ENCODE peak calls at places on chromosomes 4 and X, in four cellular contexts. One of them, this sample, is unnamed.
A peak's percentile ranks its signal among the peaks of the same experiment; 100 is the strongest.

GRCh38 chrX:32524385-32524784 is 687.0 kb downstream of the DMD start:
- DNase-seq in neuronal stem cell: no peak
- DNase-seq in IMR-90: no peak
- DNase-seq in H9: no peak
- DNase-seq in this sample: no peak

GRCh38 chr4:83212041-83212851 is 72.4 kb downstream of the COQ2 start:
- DNase-seq in neuronal stem cell: no peak
- DNase-seq in IMR-90: no peak
- DNase-seq in H9: no peak
- DNase-seq in this sample: no peak

GRCh38 chr4:102439835-102440234 is 61.3 kb upstream of the NFKB1 start:
- DNase-seq in neuronal stem cell: no peak
- DNase-seq in IMR-90: peak; percentile 84
- DNase-seq in H9: no peak
- DNase-seq in this sample: peak; percentile 89

GRCh38 chr4:8639777-8640720 is 47.5 kb downstream of the CPZ start:
- DNase-seq in neuronal stem cell: no peak
- DNase-seq in IMR-90: no peak
- DNase-seq in H9: no peak
- DNase-seq in this sample: no peak

GRCh38 chrX:123917069-123917468 is 44.4 kb upstream of the STAG2 start:
- DNase-seq in neuronal stem cell: no peak
- DNase-seq in IMR-90: no peak
- DNase-seq in H9: no peak
- DNase-seq in this sample: no peak

GRCh38 chr4:184330008-184330400 is 112.3 kb upstream of the ENPP6 start:
- DNase-seq in neuronal stem cell: no peak
- DNase-seq in IMR-90: peak; percentile 40
- DNase-seq in H9: no peak
- DNase-seq in this sample: no peak

GRCh38 chr4:56874918-56875317 is 32.8 kb upstream of the REST start:
- DNase-seq in neuronal stem cell: no peak
- DNase-seq in IMR-90: no peak
- DNase-seq in H9: no peak
- DNase-seq in this sample: no peak

GRCh38 chr4:145881991-145882390 is 56.6 kb downstream of the ZNF827 start:
- DNase-seq in neuronal stem cell: no peak
- DNase-seq in IMR-90: no peak
- DNase-seq in H9: no peak
- DNase-seq in this sample: no peak

GRCh38 chr4:101274888-101275752 is 72.2 kb downstream of the PPP3CA start:
- DNase-seq in neuronal stem cell: no peak
- DNase-seq in IMR-90: no peak
- DNase-seq in H9: no peak
- DNase-seq in this sample: no peak

GRCh38 chrX:95065151-95065550 is 1391.1 kb downstream of the FAM133A start:
- DNase-seq in neuronal stem cell: no peak
- DNase-seq in IMR-90: no peak
- DNase-seq in H9: no peak
- DNase-seq in this sample: no peak

GRCh38 chrX:107421337-107421736 is 28.1 kb upstream of the FRMPD3 start:
- DNase-seq in neuronal stem cell: no peak
- DNase-seq in IMR-90: no peak
- DNase-seq in H9: no peak
- DNase-seq in this sample: no peak

GRCh38 chr4:153790962-153791551 is 2.2 kb upstream of the SFRP2 start:
- DNase-seq in neuronal stem cell: peak; percentile 70
- DNase-seq in IMR-90: no peak
- DNase-seq in H9: peak; percentile 91
- DNase-seq in this sample: peak; percentile 47

GRCh38 chr4:33882246-33882990 is 2361.9 kb downstream of the ARAP2 start:
- DNase-seq in neuronal stem cell: no peak
- DNase-seq in IMR-90: no peak
- DNase-seq in H9: no peak
- DNase-seq in this sample: peak; percentile 42

GRCh38 chr4:151434183-151434860 is 25.3 kb downstream of the FHIP1A start:
- DNase-seq in neuronal stem cell: no peak
- DNase-seq in IMR-90: peak; percentile 19
- DNase-seq in H9: no peak
- DNase-seq in this sample: no peak

GRCh38 chr4:109302366-109303140 is at the start of gene COL25A1:
- DNase-seq in neuronal stem cell: peak; percentile 89
- DNase-seq in IMR-90: peak; percentile 16
- DNase-seq in H9: peak; percentile 97
- DNase-seq in this sample: peak; percentile 88

GRCh38 chrX:110037181-110037580 is 34.3 kb downstream of the TMEM164 start:
- DNase-seq in neuronal stem cell: no peak
- DNase-seq in IMR-90: no peak
- DNase-seq in H9: no peak
- DNase-seq in this sample: no peak

GRCh38 chr4:8131210-8131609 is 27.4 kb downstream of the ABLIM2 start:
- DNase-seq in neuronal stem cell: no peak
- DNase-seq in IMR-90: no peak
- DNase-seq in H9: no peak
- DNase-seq in this sample: no peak

GRCh38 chr4:176964116-176964691 is 171.5 kb upstream of the VEGFC start:
- DNase-seq in neuronal stem cell: no peak
- DNase-seq in IMR-90: no peak
- DNase-seq in H9: peak; percentile 53
- DNase-seq in this sample: no peak

GRCh38 chr4:183327827-183328226 is 5.6 kb upstream of the CLDN24 start:
- DNase-seq in neuronal stem cell: no peak
- DNase-seq in IMR-90: no peak
- DNase-seq in H9: no peak
- DNase-seq in this sample: no peak

GRCh38 chr4:77044458-77045124 is 31.2 kb downstream of the CCNI start:
- DNase-seq in neuronal stem cell: no peak
- DNase-seq in IMR-90: peak; percentile 80
- DNase-seq in H9: no peak
- DNase-seq in this sample: peak; percentile 62

GRCh38 chr4:123830920-123831319 is 434.3 kb downstream of the SPRY1 start:
- DNase-seq in neuronal stem cell: no peak
- DNase-seq in IMR-90: no peak
- DNase-seq in H9: no peak
- DNase-seq in this sample: no peak

GRCh38 chrX:9899640-9900075 is 67.5 kb upstream of the CLDN34 start:
- DNase-seq in neuronal stem cell: peak; percentile 31
- DNase-seq in IMR-90: peak; percentile 91
- DNase-seq in H9: no peak
- DNase-seq in this sample: peak; percentile 62

GRCh38 chr4:64539234-64539849 is 130.1 kb upstream of the TECRL start:
- DNase-seq in neuronal stem cell: peak; percentile 66
- DNase-seq in IMR-90: peak; percentile 49
- DNase-seq in H9: peak; percentile 43
- DNase-seq in this sample: peak; percentile 71

GRCh38 chr4:153274967-153275366 is 69.5 kb upstream of the MND1 start:
- DNase-seq in neuronal stem cell: no peak
- DNase-seq in IMR-90: no peak
- DNase-seq in H9: no peak
- DNase-seq in this sample: no peak

GRCh38 chr4:66855956-66856355 is 689.3 kb downstream of the CENPC start:
- DNase-seq in neuronal stem cell: no peak
- DNase-seq in IMR-90: no peak
- DNase-seq in H9: no peak
- DNase-seq in this sample: no peak

GRCh38 chr4:112296949-112297483 is at the start of gene ALPK1:
- DNase-seq in neuronal stem cell: no peak
- DNase-seq in IMR-90: peak; percentile 94
- DNase-seq in H9: no peak
- DNase-seq in this sample: peak; percentile 92

GRCh38 chrX:87583679-87584078 is 66.1 kb downstream of the KLHL4 start:
- DNase-seq in neuronal stem cell: no peak
- DNase-seq in IMR-90: peak; percentile 10
- DNase-seq in H9: peak; percentile 66
- DNase-seq in this sample: peak; percentile 7

GRCh38 chr4:185755451-185755850 is 56.5 kb downstream of the SORBS2 start:
- DNase-seq in neuronal stem cell: no peak
- DNase-seq in IMR-90: no peak
- DNase-seq in H9: no peak
- DNase-seq in this sample: no peak

GRCh38 chr4:139669335-139669734 is 3.7 kb downstream of the MGST2 start:
- DNase-seq in neuronal stem cell: no peak
- DNase-seq in IMR-90: no peak
- DNase-seq in H9: no peak
- DNase-seq in this sample: no peak

GRCh38 chr4:139672732-139673131 is 7.1 kb downstream of the MGST2 start:
- DNase-seq in neuronal stem cell: no peak
- DNase-seq in IMR-90: no peak
- DNase-seq in H9: no peak
- DNase-seq in this sample: no peak

GRCh38 chr4:139669859-139670258 is 4.2 kb downstream of the MGST2 start:
- DNase-seq in neuronal stem cell: no peak
- DNase-seq in IMR-90: no peak
- DNase-seq in H9: no peak
- DNase-seq in this sample: no peak

GRCh38 chr4:139672215-139672614 is 6.6 kb downstream of the MGST2 start:
- DNase-seq in neuronal stem cell: no peak
- DNase-seq in IMR-90: peak; percentile 26
- DNase-seq in H9: no peak
- DNase-seq in this sample: no peak

DNA sequence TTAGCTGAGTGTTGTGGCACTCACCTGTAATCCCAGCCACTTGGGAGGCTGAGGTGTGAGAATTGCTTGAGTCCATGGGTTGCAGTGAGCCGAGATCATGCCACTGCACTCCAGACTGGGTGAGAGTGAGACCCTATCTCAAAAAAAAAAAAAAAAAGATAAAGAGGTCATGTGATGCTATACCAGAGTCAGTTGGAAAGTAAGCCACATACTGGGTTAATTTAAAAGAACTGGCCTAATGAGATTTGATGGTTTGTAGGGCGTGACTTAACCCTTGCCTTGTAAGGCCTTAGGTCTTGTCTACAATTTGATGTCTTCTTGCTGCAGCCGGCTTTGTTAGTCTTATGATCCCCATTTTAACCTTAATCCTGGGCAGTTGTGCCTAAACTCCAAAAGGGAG is 5.1 kb downstream of the MGST2 start:
- DNase-seq in neuronal stem cell: no peak
- DNase-seq in IMR-90: no peak
- DNase-seq in H9: no peak
- DNase-seq in this sample: no peak
- H2AK5ac ChIP-seq in neuronal stem cell: no peak overlapping the region
- H2AK5ac ChIP-seq in IMR-90: no peak overlapping the region
- H2AK5ac ChIP-seq in H9: no peak overlapping the region
- H2AK5ac ChIP-seq in this sample: no peak overlapping the region

GRCh38 chr4:10198365-10198764 is 81.8 kb upstream of the WDR1 start:
- DNase-seq in neuronal stem cell: no peak
- DNase-seq in IMR-90: no peak
- DNase-seq in H9: peak; percentile 34
- DNase-seq in this sample: no peak

GRCh38 chr4:10204401-10205058 is 87.9 kb upstream of the WDR1 start:
- DNase-seq in neuronal stem cell: no peak
- DNase-seq in IMR-90: no peak
- DNase-seq in H9: no peak
- DNase-seq in this sample: no peak

GRCh38 chr4:10203851-10204250 is 87.3 kb upstream of the WDR1 start:
- DNase-seq in neuronal stem cell: no peak
- DNase-seq in IMR-90: no peak
- DNase-seq in H9: no peak
- DNase-seq in this sample: no peak

GRCh38 chr4:10200869-10201268 is 84.3 kb upstream of the WDR1 start:
- DNase-seq in neuronal stem cell: no peak
- DNase-seq in IMR-90: no peak
- DNase-seq in H9: no peak
- DNase-seq in this sample: no peak

DNA sequence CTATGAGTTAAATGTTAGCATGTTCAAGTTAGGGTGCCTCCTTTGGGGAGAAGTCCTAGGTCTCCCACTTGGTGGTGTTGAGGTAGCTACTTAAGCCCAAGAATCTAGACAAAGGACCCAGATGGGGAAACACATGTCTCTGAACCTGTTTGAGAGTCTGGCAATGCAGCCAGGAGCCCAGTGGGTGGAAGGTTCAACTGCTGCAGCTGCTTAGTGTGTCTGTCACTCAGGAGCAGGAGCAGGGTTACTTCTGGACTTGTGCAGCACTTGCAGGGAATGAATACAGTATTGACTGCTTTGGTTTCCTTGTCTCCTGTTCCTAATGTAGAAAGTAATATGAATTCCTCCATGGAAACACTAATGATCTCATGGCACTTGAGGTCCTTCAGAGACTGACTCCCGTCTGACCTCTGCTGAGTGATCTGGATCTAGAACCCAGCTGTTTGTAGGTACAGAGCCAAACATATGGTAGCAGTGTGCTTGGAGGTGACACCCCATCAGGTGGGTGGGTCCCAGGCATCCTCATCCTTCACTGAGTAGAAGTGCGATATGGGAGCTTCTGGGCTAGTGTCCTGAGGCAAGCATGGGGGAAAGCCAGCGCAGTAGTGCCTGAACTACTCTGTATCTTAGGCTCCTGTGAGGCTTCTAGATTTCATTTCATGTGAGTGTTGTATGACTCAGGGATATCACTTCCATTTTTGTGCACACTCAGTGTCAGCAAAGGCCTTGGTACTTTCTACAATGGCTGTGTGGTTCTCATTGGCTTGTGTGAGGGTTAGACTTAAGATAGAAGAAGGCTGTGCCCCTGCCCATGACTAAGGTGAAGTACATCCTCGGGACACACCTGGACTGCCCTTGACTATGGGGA is 85.0 kb upstream of the WDR1 start:
- DNase-seq in neuronal stem cell: no peak
- DNase-seq in IMR-90: no peak
- DNase-seq in H9: no peak
- DNase-seq in this sample: no peak
- H2BK120ac ChIP-seq in neuronal stem cell: no peak overlapping the region
- H2BK120ac ChIP-seq in IMR-90: no peak overlapping the region
- H2BK120ac ChIP-seq in H9: no peak overlapping the region
- H2BK120ac ChIP-seq in this sample: no peak overlapping the region

GRCh38 chr4:1643971-1644735 is 40.0 kb downstream of the FAM53A start:
- DNase-seq in neuronal stem cell: no peak
- DNase-seq in IMR-90: no peak
- DNase-seq in H9: no peak
- DNase-seq in this sample: no peak
- H2AK5ac ChIP-seq in neuronal stem cell: peak overlapping the region; percentile 81
- H2AK5ac ChIP-seq in IMR-90: no peak overlapping the region
- H2AK5ac ChIP-seq in H9: no peak overlapping the region
- H2AK5ac ChIP-seq in this sample: peak overlapping the region; percentile 13

DNA sequence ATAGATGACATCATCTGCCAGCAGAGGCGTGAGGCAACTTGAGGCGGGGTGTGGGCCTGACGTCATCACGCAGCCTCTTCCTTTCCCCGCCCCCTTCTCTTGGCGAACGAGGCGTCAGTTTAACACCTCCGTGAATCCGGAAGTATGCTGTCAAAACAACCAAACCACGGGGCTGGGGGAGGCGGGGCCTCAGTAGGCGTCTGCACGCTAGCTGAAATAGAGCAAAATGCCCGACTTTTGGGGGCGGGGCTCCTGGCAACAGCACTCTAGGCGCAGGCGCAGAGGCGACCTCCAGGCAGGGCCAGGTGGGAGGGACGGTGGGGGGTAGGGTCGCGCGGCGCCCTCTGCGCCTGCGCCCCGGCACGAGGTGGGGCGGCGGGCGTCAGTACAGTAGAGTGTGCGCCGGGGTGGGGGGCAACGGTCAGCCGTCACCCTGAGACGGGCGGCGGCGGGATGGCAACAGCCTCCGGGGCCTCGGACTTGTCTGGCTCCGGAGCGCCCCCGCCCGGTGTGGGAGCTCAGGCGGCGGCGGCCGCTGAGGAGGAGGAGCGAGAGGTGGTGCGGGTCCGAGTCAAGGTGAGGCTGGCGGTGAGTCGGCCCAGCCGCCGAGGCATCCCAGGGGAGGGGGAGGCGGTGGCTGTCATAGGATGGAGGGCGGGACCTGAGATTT is at the start of gene TBC1D25:
- DNase-seq in neuronal stem cell: peak; percentile 91
- DNase-seq in IMR-90: peak; percentile 95
- DNase-seq in H9: peak; percentile 97
- DNase-seq in this sample: peak; percentile 96
- H2BK120ac ChIP-seq in neuronal stem cell: no peak within 1 kb of the TSS
- H2BK120ac ChIP-seq in IMR-90: peak within 1 kb of the TSS; percentile 70
- H2BK120ac ChIP-seq in H9: no peak within 1 kb of the TSS
- H2BK120ac ChIP-seq in this sample: no peak within 1 kb of the TSS

This sample was measured in mesenchymal stem cell.